ENCODE peak calls at places on chromosomes 13 and 19, in six cellular contexts. G is HCT116, W is prostate gland, B is lower lobe of right lung, E is thoracic aorta, Z is tibial nerve. K is an unnamed sample. For H3K27me3, the result is how much of the 10 kb centered on the place peaks cover.

GRCh38 chr19:4557971-4558941 is 1.2 kb downstream of the SEMA6B start:
- DNase-seq in G (no peak), W (no peak), B (no peak), E (no peak), Z (no peak), K (no peak)

GRCh38 chr19:47511681-47512080 is 3.2 kb downstream of the NAPA start:
- DNase-seq in G (no peak), W (no peak), B (no peak), E (no peak), Z (no peak), K (no peak)

GRCh38 chr19:30565680-30566079 is 193.5 kb downstream of the ZNF536 start:
- DNase-seq in G (no peak), W (no peak), B (no peak), E (no peak), Z (no peak), K (no peak)

GRCh38 chr19:42540071-42540553 is 11.8 kb upstream of the CEACAM1 start:
- DNase-seq in G (no peak), W (no peak), B (no peak), E (no peak), Z (no peak), K (no peak)

GRCh38 chr19:35644987-35645679 is 3.0 kb upstream of the COX6B1 start:
- DNase-seq in G (peak), W (peak), B (peak), E (peak), Z (peak), K (peak)

GRCh38 chr19:29154163-29154562 is 58.8 kb downstream of the UQCRFS1 start:
- DNase-seq in G (no peak), W (no peak), B (no peak), E (no peak), Z (no peak), K (no peak)

GRCh38 chr13:76641056-76641455 is 245.1 kb downstream of the KCTD12 start:
- DNase-seq in G (no peak), W (no peak), B (no peak), E (no peak), Z (no peak), K (no peak)

GRCh38 chr19:43560687-43561086 is 14.6 kb downstream of the XRCC1 start:
- DNase-seq in G (no peak), W (no peak), B (no peak), E (no peak), Z (no peak), K (no peak)

GRCh38 chr13:34258646-34259386 is 440.9 kb downstream of the RFC3 start:
- DNase-seq in G (no peak), W (no peak), B (no peak), E (no peak), Z (no peak), K (no peak)

GRCh38 chr19:39969681-39970423 is 1.1 kb upstream of the PSMC4 start:
- DNase-seq in G (no peak), W (no peak), B (no peak), E (no peak), Z (no peak), K (no peak)

GRCh38 chr19:39212377-39212742 is 8.3 kb upstream of the SYCN start:
- DNase-seq in G (peak), W (no peak), B (peak), E (no peak), Z (no peak), K (no peak)

GRCh38 chr13:85853901-85854663 is 54.9 kb upstream of the SLITRK6 start:
- DNase-seq in G (no peak), W (no peak), B (no peak), E (no peak), Z (no peak), K (no peak)

GRCh38 chr13:77637583-77637982 is 59.9 kb upstream of the SLAIN1 start:
- DNase-seq in G (no peak), W (no peak), B (no peak), E (no peak), Z (no peak), K (no peak)

GRCh38 chr19:14072535-14073231 is at the start of gene MISP3:
- DNase-seq in G (no peak), W (peak), B (peak), E (no peak), Z (no peak), K (peak)

GRCh38 chr13:31031482-31031881 is 99.0 kb downstream of the TEX26 start:
- DNase-seq in G (no peak), W (no peak), B (no peak), E (no peak), Z (no peak), K (no peak)

GRCh38 chr13:22024381-22024994 is 353.6 kb downstream of the FGF9 start:
- DNase-seq in G (no peak), W (no peak), B (no peak), E (no peak), Z (no peak), K (no peak)

GRCh38 chr19:46909356-46909755 is 48.6 kb downstream of the ARHGAP35 start:
- DNase-seq in G (no peak), W (no peak), B (no peak), E (no peak), Z (no peak), K (no peak)

GRCh38 chr19:39247701-39248664 is 673 bp downstream of the IFNL4 start:
- DNase-seq in G (no peak), W (no peak), B (no peak), E (no peak), Z (no peak), K (no peak)

GRCh38 chr13:98749501-98749900 is 3.0 kb downstream of the SLC15A1 start:
- DNase-seq in G (no peak), W (no peak), B (no peak), E (no peak), Z (no peak), K (no peak)

GRCh38 chr19:47813304-47813994 is 8.3 kb upstream of the CRX start:
- DNase-seq in G (peak), W (peak), B (peak), E (no peak), Z (peak), K (peak)

GRCh38 chr19:39870171-39870971 is 24.2 kb upstream of the FBL start:
- DNase-seq in G (no peak), W (no peak), B (no peak), E (no peak), Z (no peak), K (no peak)

GRCh38 chr19:42201489-42202289 is 15.8 kb downstream of the DEDD2 start:
- DNase-seq in G (no peak), W (no peak), B (peak), E (no peak), Z (no peak), K (no peak)

GRCh38 chr19:46493236-46494114 is 2.2 kb downstream of the PNMA8B start:
- DNase-seq in G (no peak), W (no peak), B (peak), E (no peak), Z (no peak), K (no peak)

GRCh38 chr13:94556016-94556415 is 39.9 kb downstream of the TGDS start:
- DNase-seq in G (no peak), W (no peak), B (no peak), E (no peak), Z (no peak), K (no peak)

GRCh38 chr13:94557836-94558235 is 38.1 kb downstream of the TGDS start:
- DNase-seq in G (no peak), W (no peak), B (no peak), E (no peak), Z (no peak), K (no peak)

GRCh38 chr13:94556646-94557045 is 39.3 kb downstream of the TGDS start:
- DNase-seq in G (no peak), W (no peak), B (no peak), E (no peak), Z (no peak), K (no peak)

GRCh38 chr13:94558721-94559120 is 37.2 kb downstream of the TGDS start:
- DNase-seq in G (no peak), W (no peak), B (no peak), E (no peak), Z (no peak), K (no peak)

GRCh38 chr13:94559201-94559795 is 36.7 kb downstream of the TGDS start:
- DNase-seq in G (no peak), W (no peak), B (no peak), E (no peak), Z (no peak), K (no peak)
- H3K4me3 ChIP-seq in G (no peak), W (no peak), B (no peak), E (no peak), Z (no peak), K (no peak)

GRCh38 chr13:66560991-66561390 is 669.1 kb downstream of the PCDH9 start:
- DNase-seq in G (no peak), W (no peak), B (no peak), E (no peak), Z (no peak), K (no peak)

GRCh38 chr13:66563076-66563475 is 667.1 kb downstream of the PCDH9 start:
- DNase-seq in G (no peak), W (no peak), B (no peak), E (no peak), Z (no peak), K (no peak)

GRCh38 chr13:66562054-66562453 is 668.1 kb downstream of the PCDH9 start:
- DNase-seq in G (no peak), W (no peak), B (no peak), E (no peak), Z (no peak), K (no peak)

GRCh38 chr13:66567899-66568612 is 662.1 kb downstream of the PCDH9 start:
- DNase-seq in G (no peak), W (no peak), B (no peak), E (no peak), Z (no peak), K (no peak)

DNA sequence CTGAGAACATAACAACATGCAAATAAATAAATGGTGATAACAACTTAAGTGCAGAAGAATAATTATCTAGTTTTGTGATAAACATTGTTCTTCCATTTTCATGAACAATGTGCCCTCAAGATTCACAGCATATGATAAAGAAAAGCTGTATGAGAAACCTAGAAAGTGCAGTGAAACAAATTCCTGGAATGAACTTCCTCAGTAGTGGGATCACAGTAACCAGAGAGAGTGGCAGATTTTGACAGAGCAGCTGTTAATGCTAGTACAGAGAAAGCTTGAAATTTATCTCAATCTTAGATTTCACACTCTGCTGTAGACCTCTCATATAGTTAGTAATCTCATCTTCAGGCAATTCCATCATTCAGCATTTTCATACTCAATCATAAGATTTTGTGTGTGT is 664.9 kb downstream of the PCDH9 start:
- DNase-seq in G (no peak), W (no peak), B (no peak), E (no peak), Z (no peak), K (no peak)
- H3K27me3 ChIP-seq in G (under half), W (under half), B (under half), E (under half), Z (under half), K (under half)

GRCh38 chr13:113486698-113487097 is 3.8 kb downstream of the DCUN1D2 start:
- DNase-seq in G (no peak), W (no peak), B (no peak), E (no peak), Z (no peak), K (no peak)
- H3K27ac ChIP-seq in G (no peak), W (no peak), B (no peak), E (no peak), Z (no peak), K (peak)

DNA sequence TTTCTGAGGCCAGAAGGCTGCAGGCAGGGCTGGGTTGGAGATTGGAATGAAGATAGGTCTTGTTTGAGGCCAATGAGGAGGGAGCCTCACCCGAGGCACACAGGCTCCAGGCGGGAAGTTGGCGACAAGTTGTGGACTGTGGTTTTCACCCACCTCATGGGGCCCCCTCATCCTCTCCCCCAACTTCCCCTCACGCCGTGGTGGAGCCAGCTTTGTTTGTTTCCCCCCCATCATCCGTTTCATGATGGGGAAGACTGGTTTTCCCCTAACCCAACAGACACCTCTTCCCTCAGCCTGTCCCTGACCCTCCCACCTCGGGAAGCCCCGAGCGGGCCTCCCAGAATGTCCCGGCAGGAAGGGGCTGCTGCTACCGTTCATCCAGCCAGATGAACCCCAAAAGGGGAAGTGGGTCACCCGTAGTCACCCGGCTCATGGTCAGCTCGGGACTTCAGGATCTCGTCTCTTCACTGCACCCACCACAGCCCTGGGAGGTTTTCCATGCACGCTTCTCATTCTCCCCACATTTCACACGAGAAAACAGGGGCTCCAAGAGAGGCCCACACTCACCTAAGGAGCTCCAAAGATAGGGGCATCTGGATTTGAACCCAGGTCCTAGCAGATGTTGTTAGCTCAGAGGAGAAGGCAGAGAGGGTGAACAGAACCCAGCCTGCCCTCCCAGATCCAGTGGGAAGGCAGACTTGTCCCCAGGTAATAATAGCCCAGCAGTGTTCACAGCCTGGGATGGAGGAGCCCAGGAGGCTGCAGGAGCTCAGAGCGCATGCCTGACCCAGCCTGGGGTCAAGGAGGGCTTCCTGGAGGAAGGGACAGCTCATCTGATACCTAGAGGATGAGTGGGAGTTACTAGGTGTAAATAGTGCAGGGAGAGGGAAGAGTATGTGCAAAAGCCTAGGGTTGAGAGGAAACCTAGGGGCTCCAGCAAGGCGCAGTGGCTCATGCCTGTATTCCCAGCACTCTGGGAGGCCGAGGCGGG is 23.5 kb downstream of the CEACAM16 start:
- DNase-seq in G (no peak), W (no peak), B (no peak), E (no peak), Z (no peak), K (no peak)
- H3K4me3 ChIP-seq in G (no peak), W (no peak), B (no peak), E (no peak), Z (no peak), K (no peak)

GRCh38 chr13:111118898-111119607 is 3.9 kb downstream of the ARHGEF7 start:
- DNase-seq in G (no peak), W (no peak), B (no peak), E (no peak), Z (no peak), K (no peak)
- H3K27me3 ChIP-seq in G (under half), W (under half), B (under half), E (under half), Z (under half), K (under half)

DNA sequence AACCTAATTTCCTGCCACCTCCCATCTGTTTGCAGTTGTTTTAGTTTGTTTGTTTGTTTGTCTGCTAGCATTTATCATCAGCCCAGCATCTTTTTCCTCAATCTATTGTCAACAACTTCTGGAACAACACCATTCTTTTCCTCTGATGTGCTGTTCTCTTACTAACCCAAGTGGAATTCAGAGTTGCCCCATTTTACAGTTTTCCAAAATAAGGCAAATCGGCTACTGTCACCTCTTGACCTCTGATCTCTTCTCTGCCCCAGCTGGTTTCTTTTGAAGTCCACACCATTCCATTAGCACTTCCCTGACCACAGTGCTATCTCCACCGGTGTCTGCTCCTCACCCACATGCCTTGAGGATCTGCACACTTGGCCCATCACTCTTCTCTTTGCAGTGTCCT is 102.4 kb downstream of the EFNB2 start:
- DNase-seq in G (no peak), W (no peak), B (no peak), E (no peak), Z (no peak), K (no peak)
- H3K27ac ChIP-seq in G (no peak), W (no peak), B (no peak), E (no peak), Z (no peak), K (no peak)